ENCODE peak calls at places on chromosomes 13 and 19, in ten cellular contexts. M is epithelial cell of proximal tubule; I is tibial nerve; C is right cardiac atrium; B is stimulated activated CD4-positive, alpha-beta T cell treated with anti-CD3 and anti-CD28 coated beads, Interleukin-12 subunit alpha, Interleukin-12 subunit beta, amount 100 ng/mL, for 24 hours; P is stromal cell of bone marrow; W is A549; O is psoas muscle; Y is ELR; L is heart right ventricle. A is an unnamed sample.

GRCh38 chr13:99009987-99010551 is 32.2 kb upstream of the DOCK9 start:
- DNase-seq in L (no peak), P (no peak), I (no peak), C (no peak), O (no peak), Y (no peak), W (no peak), M (no peak), B (no peak), A (no peak)

GRCh38 chr19:1253514-1254080 is 5.2 kb downstream of the MIDN start:
- DNase-seq in Y (peak; percentile 81), M (no peak), W (peak; percentile 79), L (no peak), B (no peak), C (no peak), I (no peak), P (no peak), O (no peak), A (no peak)

GRCh38 chr19:14366529-14366928 is 14.7 kb upstream of the ADGRE5 start:
- DNase-seq in Y (peak; percentile 67), O (peak; percentile 74), C (peak; percentile 86), W (peak; percentile 84), L (peak; percentile 44), P (no peak), B (peak; percentile 62), I (peak; percentile 34), M (no peak), A (peak; percentile 82)

GRCh38 chr19:49916839-49917733 is 11.9 kb upstream of the ATF5 start:
- DNase-seq in C (no peak), P (no peak), Y (no peak), W (no peak), M (no peak), O (no peak), B (no peak), I (no peak), L (no peak), A (no peak)

GRCh38 chr13:35988648-35989081 is 142.5 kb downstream of the DCLK1 start:
- DNase-seq in P (peak; percentile 31), L (no peak), W (no peak), B (no peak), Y (no peak), O (no peak), I (no peak), M (no peak), C (no peak), A (no peak)

GRCh38 chr19:1512671-1513491 is at the start of gene ADAMTSL5:
- DNase-seq in Y (peak; percentile 81), W (peak; percentile 74), L (peak; percentile 58), I (no peak), O (peak; percentile 87), B (peak; percentile 46), P (no peak), C (peak; percentile 87), M (no peak), A (no peak)

GRCh38 chr13:27005556-27005955 is 166.1 kb downstream of the USP12 start:
- DNase-seq in P (no peak), M (no peak), O (no peak), C (no peak), I (no peak), Y (no peak), W (no peak), L (no peak), B (no peak), A (no peak)

GRCh38 chr13:42762251-42762650 is 19.1 kb upstream of the FAM216B start:
- DNase-seq in C (no peak), W (no peak), Y (peak; percentile 28), M (no peak), L (no peak), I (no peak), O (no peak), P (no peak), B (no peak), A (no peak)

GRCh38 chr19:45632468-45633196 is 6.6 kb downstream of the EML2 start:
- DNase-seq in B (no peak), W (peak; percentile 91), O (peak; percentile 86), L (peak; percentile 74), M (no peak), C (peak; percentile 84), I (no peak), P (peak; percentile 70), Y (peak; percentile 86), A (peak; percentile 30)

GRCh38 chr19:58555920-58556632 is 1.2 kb upstream of the CHMP2A start:
- DNase-seq in Y (no peak), C (no peak), M (no peak), B (no peak), O (no peak), W (no peak), I (no peak), L (no peak), P (no peak), A (no peak)

GRCh38 chr19:42850981-42851717 is 28.4 kb downstream of the PSG1 start:
- DNase-seq in B (no peak), I (peak; percentile 28), C (peak; percentile 67), W (peak; percentile 92), M (peak; percentile 96), L (peak; percentile 8), P (peak; percentile 77), O (peak; percentile 74), Y (peak; percentile 97), A (no peak)

GRCh38 chr19:43625918-43626579 is 6.6 kb upstream of the ZNF428 start:
- DNase-seq in W (peak; percentile 71), Y (peak; percentile 18), C (no peak), I (no peak), P (no peak), L (no peak), O (no peak), B (no peak), M (no peak), A (no peak)

GRCh38 chr13:35471466-35472307 is 4.8 kb downstream of the MAB21L1 start:
- DNase-seq in W (no peak), O (peak; percentile 48), L (no peak), I (no peak), C (peak; percentile 43), M (no peak), P (no peak), B (no peak), Y (peak; percentile 78), A (no peak)

GRCh38 chr19:3599776-3600183 is 6.9 kb downstream of the TBXA2R start:
- DNase-seq in P (no peak), C (no peak), O (no peak), M (no peak), Y (peak; percentile 40), I (no peak), B (no peak), L (no peak), W (no peak), A (no peak)

GRCh38 chr13:85260896-85261295 is 538.3 kb downstream of the SLITRK6 start:
- DNase-seq in P (no peak), O (no peak), L (no peak), M (no peak), I (no peak), Y (no peak), W (no peak), C (no peak), B (no peak), A (no peak)

GRCh38 chr13:35855531-35856019 is 275.6 kb downstream of the DCLK1 start:
- DNase-seq in P (no peak), L (no peak), B (no peak), Y (peak; percentile 75), C (no peak), M (peak; percentile 30), I (no peak), W (peak; percentile 31), O (no peak), A (no peak)

GRCh38 chr19:3521104-3521445 is 15.0 kb downstream of the FZR1 start:
- DNase-seq in Y (no peak), O (no peak), W (no peak), C (no peak), I (no peak), P (no peak), L (no peak), B (no peak), M (no peak), A (no peak)

GRCh38 chr13:62360609-62361008 is 945.0 kb upstream of the PCDH20 start:
- DNase-seq in I (no peak), O (no peak), M (no peak), C (no peak), L (no peak), B (no peak), Y (no peak), P (no peak), W (no peak), A (no peak)

GRCh38 chr13:43441916-43442315 is 344.9 kb downstream of the ENOX1 start:
- DNase-seq in B (no peak), C (no peak), Y (no peak), M (no peak), I (no peak), P (no peak), O (no peak), L (no peak), W (no peak), A (no peak)

GRCh38 chr13:23695711-23696512 is 125.7 kb downstream of the TNFRSF19 start:
- DNase-seq in W (no peak), I (no peak), L (peak; percentile 37), O (peak; percentile 72), M (no peak), B (peak; percentile 34), Y (no peak), P (no peak), C (peak; percentile 89), A (peak; percentile 62)

GRCh38 chr19:6238256-6238642 is 41.5 kb downstream of the MLLT1 start:
- DNase-seq in B (no peak), C (no peak), Y (no peak), M (no peak), P (no peak), L (no peak), O (no peak), I (no peak), W (no peak), A (no peak)

GRCh38 chr13:105410602-105411001 is 1124.9 kb downstream of the EFNB2 start:
- DNase-seq in C (peak; percentile 84), L (peak; percentile 49), P (peak; percentile 9), B (no peak), I (peak; percentile 46), M (no peak), W (peak; percentile 45), Y (peak; percentile 37), O (peak; percentile 74), A (no peak)

GRCh38 chr19:42202290-42202867 is 15.1 kb downstream of the DEDD2 start:
- DNase-seq in I (no peak), P (no peak), C (no peak), L (no peak), Y (no peak), B (no peak), M (no peak), W (no peak), O (no peak), A (no peak)

GRCh38 chr13:80924596-80924995 is 583.7 kb upstream of the SPRY2 start:
- DNase-seq in P (no peak), W (no peak), L (peak; percentile 24), C (peak; percentile 24), I (no peak), M (no peak), Y (peak; percentile 59), O (no peak), B (no peak), A (no peak)

GRCh38 chr13:89310943-89311342 is 1639.8 kb downstream of the SLITRK5 start:
- DNase-seq in I (no peak), P (no peak), L (no peak), O (no peak), B (no peak), C (no peak), M (no peak), W (no peak), Y (peak; percentile 20), A (no peak)

GRCh38 chr19:51320258-51320657 is 8.8 kb downstream of the IGLON5 start:
- DNase-seq in Y (no peak), O (no peak), P (no peak), M (no peak), B (no peak), W (no peak), C (no peak), I (no peak), L (no peak), A (no peak)

GRCh38 chr19:17304386-17305047 is 1.2 kb upstream of the MRPL34 start:
- DNase-seq in Y (no peak), P (no peak), C (no peak), O (no peak), I (no peak), L (no peak), W (no peak), B (no peak), M (no peak), A (no peak)

GRCh38 chr19:17109962-17110598 is 34.5 kb downstream of the MYO9B start:
- DNase-seq in L (peak; percentile 54), O (peak; percentile 76), Y (no peak), M (no peak), B (no peak), I (peak; percentile 42), C (peak; percentile 76), W (no peak), P (no peak), A (peak; percentile 75)